ENCODE peak calls at places on chromosomes 2 and 18, in four cellular contexts. One of them, this sample, is unnamed.

GRCh38 chr18:7941533-7941932 is 374.4 kb downstream of the PTPRM start:
- DNase-seq in HEK293T: no peak
- DNase-seq in stimulated activated CD8-positive, alpha-beta memory T cell treated with anti-CD3 and anti-CD28 coated beads, Interleukin-7, amount 100 ng/mL, for 1 hour: no peak
- DNase-seq in Caki2: no peak
- DNase-seq in this sample: no peak

GRCh38 chr18:56431551-56431950 is 206.8 kb downstream of the TXNL1 start:
- DNase-seq in HEK293T: no peak
- DNase-seq in stimulated activated CD8-positive, alpha-beta memory T cell treated with anti-CD3 and anti-CD28 coated beads, Interleukin-7, amount 100 ng/mL, for 1 hour: no peak
- DNase-seq in Caki2: no peak
- DNase-seq in this sample: no peak

GRCh38 chr2:147937744-147938349 is 82.7 kb downstream of the ORC4 start:
- DNase-seq in HEK293T: peak; percentile 36
- DNase-seq in stimulated activated CD8-positive, alpha-beta memory T cell treated with anti-CD3 and anti-CD28 coated beads, Interleukin-7, amount 100 ng/mL, for 1 hour: no peak
- DNase-seq in Caki2: peak; percentile 22
- DNase-seq in this sample: no peak

GRCh38 chr2:120748741-120749140 is 13.1 kb downstream of the GLI2 start:
- DNase-seq in HEK293T: no peak
- DNase-seq in stimulated activated CD8-positive, alpha-beta memory T cell treated with anti-CD3 and anti-CD28 coated beads, Interleukin-7, amount 100 ng/mL, for 1 hour: no peak
- DNase-seq in Caki2: no peak
- DNase-seq in this sample: no peak

GRCh38 chr2:234858134-234858533 is 93.7 kb upstream of the SH3BP4 start:
- DNase-seq in HEK293T: no peak
- DNase-seq in stimulated activated CD8-positive, alpha-beta memory T cell treated with anti-CD3 and anti-CD28 coated beads, Interleukin-7, amount 100 ng/mL, for 1 hour: no peak
- DNase-seq in Caki2: no peak
- DNase-seq in this sample: no peak

GRCh38 chr18:52343138-52343537 is 3.1 kb downstream of the DCC start:
- DNase-seq in HEK293T: no peak
- DNase-seq in stimulated activated CD8-positive, alpha-beta memory T cell treated with anti-CD3 and anti-CD28 coated beads, Interleukin-7, amount 100 ng/mL, for 1 hour: no peak
- DNase-seq in Caki2: no peak
- DNase-seq in this sample: peak; percentile 15

GRCh38 chr2:127105656-127106456 is 1.1 kb downstream of the BIN1 start:
- DNase-seq in HEK293T: peak; percentile 43
- DNase-seq in stimulated activated CD8-positive, alpha-beta memory T cell treated with anti-CD3 and anti-CD28 coated beads, Interleukin-7, amount 100 ng/mL, for 1 hour: no peak
- DNase-seq in Caki2: peak; percentile 21
- DNase-seq in this sample: peak; percentile 63

GRCh38 chr2:237574894-237575868 is 8.8 kb downstream of the PRLH start:
- DNase-seq in HEK293T: no peak
- DNase-seq in stimulated activated CD8-positive, alpha-beta memory T cell treated with anti-CD3 and anti-CD28 coated beads, Interleukin-7, amount 100 ng/mL, for 1 hour: no peak
- DNase-seq in Caki2: no peak
- DNase-seq in this sample: no peak

GRCh38 chr2:238129166-238130010 is 9.1 kb upstream of the KLHL30 start:
- DNase-seq in HEK293T: no peak
- DNase-seq in stimulated activated CD8-positive, alpha-beta memory T cell treated with anti-CD3 and anti-CD28 coated beads, Interleukin-7, amount 100 ng/mL, for 1 hour: no peak
- DNase-seq in Caki2: no peak
- DNase-seq in this sample: no peak

GRCh38 chr2:181876614-181877063 is 14.9 kb upstream of the ITPRID2 start:
- DNase-seq in HEK293T: no peak
- DNase-seq in stimulated activated CD8-positive, alpha-beta memory T cell treated with anti-CD3 and anti-CD28 coated beads, Interleukin-7, amount 100 ng/mL, for 1 hour: no peak
- DNase-seq in Caki2: peak; percentile 83
- DNase-seq in this sample: no peak

GRCh38 chr2:189599245-189599644 is 18.7 kb upstream of the SLC40A1 start:
- DNase-seq in HEK293T: no peak
- DNase-seq in stimulated activated CD8-positive, alpha-beta memory T cell treated with anti-CD3 and anti-CD28 coated beads, Interleukin-7, amount 100 ng/mL, for 1 hour: no peak
- DNase-seq in Caki2: peak; percentile 44
- DNase-seq in this sample: no peak

GRCh38 chr2:207370646-207371045 is 159.1 kb upstream of the CREB1 start:
- DNase-seq in HEK293T: no peak
- DNase-seq in stimulated activated CD8-positive, alpha-beta memory T cell treated with anti-CD3 and anti-CD28 coated beads, Interleukin-7, amount 100 ng/mL, for 1 hour: no peak
- DNase-seq in Caki2: no peak
- DNase-seq in this sample: no peak

GRCh38 chr18:12657849-12658829 is at the start of gene SPIRE1:
- DNase-seq in HEK293T: peak; percentile 52
- DNase-seq in stimulated activated CD8-positive, alpha-beta memory T cell treated with anti-CD3 and anti-CD28 coated beads, Interleukin-7, amount 100 ng/mL, for 1 hour: no peak
- DNase-seq in Caki2: peak; percentile 80
- DNase-seq in this sample: peak; percentile 83

GRCh38 chr2:122182631-122183030 is 427.2 kb downstream of the TSN start:
- DNase-seq in HEK293T: no peak
- DNase-seq in stimulated activated CD8-positive, alpha-beta memory T cell treated with anti-CD3 and anti-CD28 coated beads, Interleukin-7, amount 100 ng/mL, for 1 hour: no peak
- DNase-seq in Caki2: no peak
- DNase-seq in this sample: no peak

GRCh38 chr2:119760237-119760807 is 600 bp downstream of the PTPN4 start:
- DNase-seq in HEK293T: no peak
- DNase-seq in stimulated activated CD8-positive, alpha-beta memory T cell treated with anti-CD3 and anti-CD28 coated beads, Interleukin-7, amount 100 ng/mL, for 1 hour: no peak
- DNase-seq in Caki2: no peak
- DNase-seq in this sample: peak; percentile 37

GRCh38 chr2:72236445-72237067 is 88.9 kb upstream of the CYP26B1 start:
- DNase-seq in HEK293T: no peak
- DNase-seq in stimulated activated CD8-positive, alpha-beta memory T cell treated with anti-CD3 and anti-CD28 coated beads, Interleukin-7, amount 100 ng/mL, for 1 hour: no peak
- DNase-seq in Caki2: peak; percentile 36
- DNase-seq in this sample: no peak

GRCh38 chr2:238165288-238165921 is 6.6 kb downstream of the ERFE start:
- DNase-seq in HEK293T: no peak
- DNase-seq in stimulated activated CD8-positive, alpha-beta memory T cell treated with anti-CD3 and anti-CD28 coated beads, Interleukin-7, amount 100 ng/mL, for 1 hour: no peak
- DNase-seq in Caki2: no peak
- DNase-seq in this sample: no peak

GRCh38 chr2:79750321-79750720 is 237.5 kb downstream of the CTNNA2 start:
- DNase-seq in HEK293T: no peak
- DNase-seq in stimulated activated CD8-positive, alpha-beta memory T cell treated with anti-CD3 and anti-CD28 coated beads, Interleukin-7, amount 100 ng/mL, for 1 hour: no peak
- DNase-seq in Caki2: no peak
- DNase-seq in this sample: no peak

GRCh38 chr18:23283933-23284430 is 148.7 kb downstream of the CABLES1 start:
- DNase-seq in HEK293T: no peak
- DNase-seq in stimulated activated CD8-positive, alpha-beta memory T cell treated with anti-CD3 and anti-CD28 coated beads, Interleukin-7, amount 100 ng/mL, for 1 hour: no peak
- DNase-seq in Caki2: peak; percentile 63
- DNase-seq in this sample: no peak